ENCODE peak calls at places on chromosomes 12 and 14, in four cellular contexts. One of them, this sample, is unnamed.

GRCh38 chr12:58032156-58032555 is 90.8 kb downstream of the ATP23 start:
- DNase-seq in RWPE2: no peak
- DNase-seq in breast epithelium: no peak
- DNase-seq in foreskin fibroblast: no peak
- DNase-seq in this sample: no peak

GRCh38 chr12:110498984-110499706 is 2.8 kb downstream of the VPS29 start:
- DNase-seq in RWPE2: no peak
- DNase-seq in breast epithelium: no peak
- DNase-seq in foreskin fibroblast: peak; percentile 36
- DNase-seq in this sample: no peak

GRCh38 chr12:1800646-1801284 is 19.6 kb upstream of the LRTM2 start:
- DNase-seq in RWPE2: peak; percentile 63
- DNase-seq in breast epithelium: no peak
- DNase-seq in foreskin fibroblast: no peak
- DNase-seq in this sample: no peak

GRCh38 chr14:69260979-69261605 is 1.1 kb downstream of the GALNT16 start:
- DNase-seq in RWPE2: no peak
- DNase-seq in breast epithelium: no peak
- DNase-seq in foreskin fibroblast: no peak
- DNase-seq in this sample: no peak

GRCh38 chr12:143964-144649 is 69.8 kb downstream of the SLC6A12 start:
- DNase-seq in RWPE2: no peak
- DNase-seq in breast epithelium: no peak
- DNase-seq in foreskin fibroblast: no peak
- DNase-seq in this sample: no peak

GRCh38 chr12:124796303-124796957 is 67.2 kb downstream of the SCARB1 start:
- DNase-seq in RWPE2: no peak
- DNase-seq in breast epithelium: no peak
- DNase-seq in foreskin fibroblast: no peak
- DNase-seq in this sample: no peak

GRCh38 chr12:30286345-30286926 is 409.2 kb downstream of the IPO8 start:
- DNase-seq in RWPE2: no peak
- DNase-seq in breast epithelium: no peak
- DNase-seq in foreskin fibroblast: peak; percentile 7
- DNase-seq in this sample: no peak

GRCh38 chr12:127260531-127260930 is 1006.4 kb upstream of the TMEM132C start:
- DNase-seq in RWPE2: no peak
- DNase-seq in breast epithelium: no peak
- DNase-seq in foreskin fibroblast: peak; percentile 73
- DNase-seq in this sample: no peak

GRCh38 chr12:131779027-131779426 is 49.2 kb upstream of the MMP17 start:
- DNase-seq in RWPE2: no peak
- DNase-seq in breast epithelium: no peak
- DNase-seq in foreskin fibroblast: no peak
- DNase-seq in this sample: no peak

GRCh38 chr12:24948452-24948815 is 467 bp downstream of the BCAT1 start:
- DNase-seq in RWPE2: no peak
- DNase-seq in breast epithelium: no peak
- DNase-seq in foreskin fibroblast: peak; percentile 18
- DNase-seq in this sample: no peak

GRCh38 chr12:105431537-105431936 is 101.0 kb downstream of the C12orf75 start:
- DNase-seq in RWPE2: no peak
- DNase-seq in breast epithelium: no peak
- DNase-seq in foreskin fibroblast: no peak
- DNase-seq in this sample: no peak

GRCh38 chr12:47986832-47987231 is 17.4 kb downstream of the COL2A1 start:
- DNase-seq in RWPE2: no peak
- DNase-seq in breast epithelium: no peak
- DNase-seq in foreskin fibroblast: no peak
- DNase-seq in this sample: no peak

GRCh38 chr12:70535896-70536374 is 101.3 kb downstream of the PTPRB start:
- DNase-seq in RWPE2: no peak
- DNase-seq in breast epithelium: no peak
- DNase-seq in foreskin fibroblast: no peak
- DNase-seq in this sample: peak; percentile 74

GRCh38 chr14:23640524-23641141 is 4.5 kb downstream of the DHRS2 start:
- DNase-seq in RWPE2: no peak
- DNase-seq in breast epithelium: no peak
- DNase-seq in foreskin fibroblast: peak; percentile 85
- DNase-seq in this sample: no peak

GRCh38 chr12:47032644-47033043 is 46.8 kb upstream of the PCED1B start:
- DNase-seq in RWPE2: no peak
- DNase-seq in breast epithelium: no peak
- DNase-seq in foreskin fibroblast: no peak
- DNase-seq in this sample: peak; percentile 56

This sample was measured in hippocampal formation.